ENCODE peak calls at places on chromosomes 6 and 20, in five cellular contexts. Q is prostate gland, Z is astrocyte of the spinal cord, A is IMR-90, J is astrocyte. P is an unnamed sample.

GRCh38 chr6:30787954-30788353 is 43.6 kb upstream of the IER3 start:
- DNase-seq in Q (no peak), Z (peak), A (no peak), J (no peak), P (no peak)

GRCh38 chr6:90502866-90503407 is 83.9 kb downstream of the MAP3K7 start:
- DNase-seq in Q (no peak), Z (no peak), A (peak), J (no peak), P (peak)

GRCh38 chr6:96836579-96837137 is 619 bp downstream of the GPR63 start:
- DNase-seq in Q (peak), Z (peak), A (peak), J (no peak), P (no peak)

GRCh38 chr6:12110523-12111154 is 98.5 kb downstream of the HIVEP1 start:
- DNase-seq in Q (no peak), Z (no peak), A (no peak), J (no peak), P (peak)

GRCh38 chr20:19026901-19027644 is 185.4 kb upstream of the SLC24A3 start:
- DNase-seq in Q (no peak), Z (no peak), A (no peak), J (no peak), P (no peak)

GRCh38 chr6:118551063-118551672 is 3.1 kb downstream of the PLN start:
- DNase-seq in Q (no peak), Z (peak), A (peak), J (peak), P (peak)

GRCh38 chr6:154516276-154516675 is 5.8 kb upstream of the CNKSR3 start:
- DNase-seq in Q (no peak), Z (no peak), A (no peak), J (no peak), P (no peak)

GRCh38 chr6:150596439-150596838 is 3.2 kb upstream of the PLEKHG1 start:
- DNase-seq in Q (no peak), Z (no peak), A (no peak), J (no peak), P (no peak)

GRCh38 chr6:42452171-42453026 is 673 bp upstream of the TRERF1 start:
- DNase-seq in Q (peak), Z (peak), A (peak), J (peak), P (peak)

GRCh38 chr20:60113771-60114170 is 155.5 kb downstream of the CDH26 start:
- DNase-seq in Q (no peak), Z (no peak), A (no peak), J (no peak), P (no peak)

GRCh38 chr20:4699216-4699615 is 22.5 kb upstream of the PRND start:
- DNase-seq in Q (no peak), Z (no peak), A (no peak), J (no peak), P (no peak)

GRCh38 chr6:41644297-41644879 is 6.1 kb downstream of the MDFI start:
- DNase-seq in Q (no peak), Z (no peak), A (no peak), J (no peak), P (no peak)

GRCh38 chr6:35082733-35083403 is 58.3 kb downstream of the TCP11 start:
- DNase-seq in Q (no peak), Z (peak), A (no peak), J (no peak), P (no peak)

GRCh38 chr6:161393839-161394364 is 120.0 kb upstream of the AGPAT4 start:
- DNase-seq in Q (peak), Z (peak), A (peak), J (peak), P (peak)

GRCh38 chr6:68235192-68235812 is 399.8 kb upstream of the ADGRB3 start:
- DNase-seq in Q (no peak), Z (peak), A (no peak), J (peak), P (no peak)

GRCh38 chr6:111625511-111626331 is 20.0 kb upstream of the TRAF3IP2 start:
- DNase-seq in Q (no peak), Z (peak), A (peak), J (peak), P (no peak)

GRCh38 chr6:25743868-25744267 is 10.7 kb upstream of the SLC17A4 start:
- DNase-seq in Q (no peak), Z (no peak), A (no peak), J (no peak), P (no peak)

GRCh38 chr6:154086510-154086909 is 47.5 kb downstream of the OPRM1 start:
- DNase-seq in Q (no peak), Z (no peak), A (no peak), J (no peak), P (no peak)

GRCh38 chr6:153503810-153504209 is 372.7 kb upstream of the RGS17 start:
- DNase-seq in Q (no peak), Z (no peak), A (no peak), J (no peak), P (peak)

GRCh38 chr6:80872194-80872950 is 765.9 kb downstream of the BCKDHB start:
- DNase-seq in Q (no peak), Z (peak), A (no peak), J (no peak), P (no peak)

GRCh38 chr6:54353975-54354374 is 45.7 kb downstream of the TINAG start:
- DNase-seq in Q (no peak), Z (no peak), A (no peak), J (no peak), P (no peak)

GRCh38 chr6:138563650-138564049 is 64.4 kb upstream of the NHSL1 start:
- DNase-seq in Q (no peak), Z (no peak), A (no peak), J (no peak), P (no peak)

GRCh38 chr20:25258463-25258805 is 10.5 kb downstream of the PYGB start:
- DNase-seq in Q (no peak), Z (no peak), A (no peak), J (no peak), P (no peak)

GRCh38 chr20:13340088-13340487 is 119.0 kb downstream of the ISM1 start:
- DNase-seq in Q (no peak), Z (no peak), A (no peak), J (no peak), P (no peak)

GRCh38 chr20:35541118-35541782 is 628 bp upstream of the ERGIC3 start:
- DNase-seq in Q (no peak), Z (no peak), A (no peak), J (no peak), P (no peak)

GRCh38 chr20:20712004-20712473 is 405 bp downstream of the RALGAPA2 start:
- DNase-seq in Q (peak), Z (no peak), A (no peak), J (no peak), P (no peak)

GRCh38 chr6:167968091-167968490 is 29.4 kb upstream of the KIF25 start:
- DNase-seq in Q (no peak), Z (no peak), A (no peak), J (no peak), P (peak)

GRCh38 chr6:132961122-132961521 is 146.8 kb downstream of the RPS12 start:
- DNase-seq in Q (no peak), Z (peak), A (peak), J (peak), P (no peak)

GRCh38 chr20:47479506-47479905 is 22.2 kb upstream of the NCOA3 start:
- DNase-seq in Q (no peak), Z (no peak), A (no peak), J (no peak), P (no peak)

GRCh38 chr6:112482373-112482772 is 135.2 kb downstream of the RFPL4B start:
- DNase-seq in Q (no peak), Z (no peak), A (no peak), J (peak), P (no peak)

GRCh38 chr6:7261030-7261841 is 51.8 kb downstream of the SSR1 start:
- DNase-seq in Q (peak), Z (peak), A (peak), J (peak), P (no peak)
- H3K4me3 ChIP-seq in Q (peak), Z (peak), A (peak), J (peak), P (no peak)

DNA sequence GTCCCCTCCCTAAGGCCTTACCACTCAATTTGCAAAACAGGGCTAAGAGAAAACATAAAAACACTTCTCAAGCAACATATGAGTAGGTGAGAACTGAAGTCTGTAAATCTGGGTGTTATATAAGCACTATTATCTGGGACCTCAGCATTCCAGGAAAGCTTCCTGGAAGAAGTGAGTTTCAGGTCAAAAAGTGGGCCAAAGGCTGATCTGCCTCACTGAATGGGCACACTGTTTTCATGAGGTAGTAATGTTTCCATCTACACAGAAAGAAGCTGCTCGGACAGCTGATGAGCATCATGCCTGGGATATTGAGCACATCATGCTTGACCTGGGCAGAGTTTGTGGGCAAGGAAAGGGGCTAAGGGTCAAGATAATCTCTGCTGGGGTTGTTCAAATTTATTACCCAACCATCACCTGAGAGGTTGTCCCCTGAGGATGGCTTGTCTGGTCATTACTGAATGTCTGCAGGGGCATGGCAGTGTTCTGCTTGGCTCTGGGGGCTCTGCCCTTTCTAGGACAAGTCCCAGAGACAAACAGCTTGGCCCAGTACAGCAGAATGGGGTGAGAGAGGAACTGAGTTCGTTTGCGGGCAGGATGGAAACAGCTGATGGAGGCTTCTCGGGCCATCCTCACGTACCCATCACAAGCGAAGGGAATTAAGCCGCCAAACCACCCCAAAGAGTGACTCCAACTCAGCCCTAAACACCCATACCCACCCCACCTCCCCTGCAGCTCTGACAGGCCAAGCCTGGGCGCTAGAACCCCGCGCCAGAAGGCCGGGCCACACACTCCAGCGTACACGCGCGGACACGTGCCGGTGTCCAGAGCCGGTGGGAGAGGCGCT is 1.2 kb upstream of the SYNJ2 start:
- DNase-seq in Q (no peak), Z (no peak), A (no peak), J (no peak), P (no peak)
- H3K4me3 ChIP-seq in Q (no peak), Z (no peak), A (no peak), J (peak), P (no peak)

GRCh38 chr6:137486388-137486787 is 7.8 kb downstream of the OLIG3 start:
- DNase-seq in Q (no peak), Z (no peak), A (no peak), J (no peak), P (no peak)
- H3K4me3 ChIP-seq in Q (no peak), Z (no peak), A (no peak), J (no peak), P (no peak)

DNA sequence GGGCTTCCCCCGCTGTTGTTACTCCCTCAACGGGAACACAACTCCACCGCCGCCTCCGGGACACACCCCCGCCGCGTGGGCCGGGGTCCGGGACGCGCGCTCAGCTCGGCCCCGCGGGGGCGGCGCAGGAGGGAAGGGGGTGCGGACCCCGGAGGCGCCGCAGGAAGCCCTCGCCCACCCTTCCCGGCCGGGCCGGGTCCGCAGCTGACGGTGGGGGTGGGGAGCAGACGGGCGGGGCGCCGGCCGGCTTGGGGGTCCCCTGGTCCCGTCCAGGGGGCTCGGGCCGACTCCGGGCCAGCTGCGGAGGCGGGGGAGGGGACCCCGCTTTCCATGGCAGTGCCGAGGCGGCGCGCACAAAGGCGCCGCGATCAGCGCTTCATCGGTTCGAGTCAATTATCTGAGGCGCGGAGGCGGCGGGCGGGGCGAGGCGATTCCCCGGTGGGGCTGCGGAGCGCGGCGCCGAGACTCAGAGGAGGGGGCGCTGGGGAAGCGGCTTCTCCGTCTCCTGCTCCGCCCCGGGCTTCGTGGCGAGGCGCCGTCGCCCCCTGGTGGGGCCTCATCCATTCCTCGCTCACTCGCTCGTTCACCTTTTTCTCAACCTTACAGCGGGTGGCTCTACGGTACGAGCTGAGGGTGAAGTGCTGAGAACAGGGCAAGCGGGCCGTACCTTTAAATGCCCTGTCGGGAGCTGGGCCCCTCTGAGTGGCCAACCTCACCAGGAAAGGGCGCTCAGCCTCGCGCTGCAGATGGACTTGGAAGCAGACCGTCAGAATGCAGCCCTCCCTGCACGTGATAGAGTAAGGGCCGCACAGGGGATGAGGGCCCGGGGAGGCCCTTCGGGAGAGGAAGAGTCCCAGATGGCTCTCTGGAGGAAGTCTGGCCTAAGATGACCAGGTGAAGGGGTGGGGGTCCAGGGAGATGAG is 40.0 kb downstream of the SLC52A3 start:
- DNase-seq in Q (peak), Z (peak), A (peak), J (peak), P (peak)
- H3K4me3 ChIP-seq in Q (peak), Z (no peak), A (peak), J (peak), P (peak)

DNA sequence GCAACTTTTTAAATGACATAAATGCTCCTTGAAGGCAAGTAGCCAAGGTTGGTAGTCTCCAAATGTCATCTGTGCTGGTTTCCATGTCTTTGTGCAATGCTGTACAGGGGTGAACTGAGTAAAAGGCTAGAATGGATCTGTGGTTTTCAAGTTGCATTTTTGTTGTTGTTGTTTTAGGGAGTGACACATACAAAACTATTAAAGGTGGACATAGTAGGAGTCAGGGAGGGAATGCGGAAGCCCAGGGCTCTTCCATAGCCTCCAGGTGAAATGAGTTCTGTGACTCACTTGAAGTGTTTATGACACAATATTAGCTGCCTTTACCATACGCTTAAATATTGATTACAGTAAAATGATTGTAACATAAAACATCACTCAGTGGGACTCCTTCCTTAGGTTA is 22.5 kb upstream of the QKI start:
- DNase-seq in Q (no peak), Z (no peak), A (no peak), J (no peak), P (no peak)
- H3K4me3 ChIP-seq in Q (no peak), Z (no peak), A (no peak), J (no peak), P (no peak)

DNA sequence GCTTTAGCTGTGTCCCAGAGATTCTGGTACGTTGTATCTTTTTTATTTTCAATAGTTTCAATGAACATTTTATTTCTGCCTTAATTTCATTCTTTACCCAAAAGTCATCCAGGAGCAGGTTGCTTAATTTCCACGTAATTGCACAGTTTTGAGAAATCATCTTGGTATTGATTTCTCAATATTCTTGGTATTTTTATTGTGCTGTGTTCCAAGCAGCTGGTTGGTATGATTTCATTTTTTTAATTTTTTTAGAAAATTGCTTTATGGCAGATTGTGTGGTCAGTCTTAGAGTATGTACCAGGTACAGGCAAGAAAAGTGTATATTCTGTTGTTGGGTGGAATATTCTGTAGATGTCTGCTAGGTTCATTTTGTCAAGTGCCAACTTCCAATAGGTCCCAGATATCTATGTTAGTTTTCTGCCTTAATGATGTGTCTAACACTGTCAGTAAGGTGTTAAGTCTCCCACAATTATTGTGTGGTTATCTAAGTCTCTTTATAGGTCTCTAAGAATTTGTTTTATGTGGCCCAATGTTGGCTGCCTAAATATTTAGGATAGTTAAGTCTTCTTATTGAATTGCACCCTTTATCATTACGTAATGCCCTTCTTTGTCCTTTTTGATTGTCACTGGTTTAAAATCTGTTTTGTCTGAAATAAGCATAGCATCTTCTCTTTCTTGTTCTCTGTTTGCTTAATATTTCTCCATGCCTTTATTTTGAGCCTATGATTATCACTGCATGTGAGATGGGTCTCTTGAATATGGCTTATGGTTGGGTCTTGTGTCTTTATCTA is 366.9 kb upstream of the IRAK1BP1 start:
- DNase-seq in Q (no peak), Z (no peak), A (no peak), J (no peak), P (no peak)
- H3K4me3 ChIP-seq in Q (no peak), Z (no peak), A (no peak), J (no peak), P (no peak)

DNA sequence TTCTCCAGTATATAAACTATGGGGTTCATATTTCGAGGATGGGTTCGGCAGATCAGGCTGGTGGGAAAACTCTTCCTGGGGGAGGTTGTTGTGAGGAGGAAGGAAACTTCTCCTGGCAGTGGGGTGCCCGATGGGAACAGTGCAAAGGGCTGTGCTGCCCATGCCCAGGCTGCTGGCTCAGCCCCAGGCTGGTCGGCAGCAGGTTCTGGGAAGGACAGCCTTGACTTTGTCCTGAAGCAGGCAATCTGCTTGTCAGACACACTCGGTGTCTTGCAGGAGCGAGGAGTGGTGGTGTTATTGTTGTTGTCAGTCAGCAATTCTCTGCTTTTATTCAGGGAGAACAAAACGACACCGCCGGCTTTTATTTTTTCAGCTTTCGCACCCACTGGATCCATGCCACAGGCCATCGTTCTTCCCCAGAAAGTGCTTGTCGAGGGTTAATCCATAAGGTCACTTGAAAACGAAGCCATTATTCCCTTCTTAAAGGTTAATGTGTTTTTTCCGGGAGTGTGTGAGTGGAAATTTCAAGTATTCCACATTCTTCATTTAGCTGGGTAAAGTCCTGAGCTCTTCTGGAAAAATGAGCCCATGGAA is 57.1 kb upstream of the STX16 start:
- DNase-seq in Q (no peak), Z (no peak), A (no peak), J (no peak), P (no peak)
- H3K4me3 ChIP-seq in Q (no peak), Z (no peak), A (no peak), J (no peak), P (no peak)

GRCh38 chr6:88867841-88868558 is 95.4 kb downstream of the RNGTT start:
- DNase-seq in Q (no peak), Z (no peak), A (peak), J (peak), P (no peak)
- H3K4me3 ChIP-seq in Q (no peak), Z (no peak), A (no peak), J (no peak), P (no peak)

P was measured in Jurkat, Clone E6-1.